ENCODE peak calls at places on chromosomes 6 and 20, in ten cellular contexts. U, I, X, Y, Z, J, H, C, K and N are unnamed samples.

GRCh38 chr6:168607272-168608112 is 166.5 kb downstream of the SMOC2 start:
- DNase-seq in C (peak; percentile 74), K (no peak), X (no peak), Y (no peak), U (no peak), H (peak; percentile 50), J (no peak), I (no peak), Z (no peak), N (peak; percentile 76)

GRCh38 chr20:45306431-45306982 is at the start of gene RBPJL:
- DNase-seq in X (peak; percentile 94), U (no peak), I (peak; percentile 33), Z (peak; percentile 18), Y (no peak), K (peak; percentile 64), J (no peak), C (no peak), H (no peak), N (no peak)

GRCh38 chr6:39594304-39594703 is 130.9 kb downstream of the KIF6 start:
- DNase-seq in H (no peak), C (no peak), K (no peak), Z (no peak), U (no peak), J (no peak), Y (no peak), X (no peak), I (no peak), N (no peak)

GRCh38 chr6:28673800-28674671 is 148.4 kb downstream of the GPX5 start:
- DNase-seq in J (no peak), H (peak; percentile 48), I (peak; percentile 30), C (peak; percentile 50), X (peak; percentile 14), U (peak; percentile 72), Z (no peak), Y (no peak), K (no peak), N (no peak)

GRCh38 chr6:29792123-29793035 is 35.2 kb upstream of the HLA-G start:
- DNase-seq in C (no peak), J (peak; percentile 82), Z (peak; percentile 64), Y (no peak), I (peak; percentile 68), X (peak; percentile 70), K (peak; percentile 77), U (peak; percentile 6), H (no peak), N (no peak)

GRCh38 chr6:80457044-80457933 is 350.8 kb downstream of the BCKDHB start:
- DNase-seq in Z (no peak), C (no peak), H (no peak), X (peak; percentile 82), I (no peak), Y (no peak), K (peak; percentile 88), U (peak; percentile 99), J (peak; percentile 64), N (no peak)

GRCh38 chr6:3376888-3377535 is 79.8 kb downstream of the SLC22A23 start:
- DNase-seq in K (no peak), Y (no peak), U (no peak), X (no peak), H (no peak), J (no peak), Z (no peak), C (no peak), I (no peak), N (no peak)

GRCh38 chr6:41536884-41537347 is 9.3 kb upstream of the FOXP4 start:
- DNase-seq in C (peak; percentile 80), K (no peak), Y (no peak), J (no peak), U (no peak), I (no peak), Z (no peak), H (peak; percentile 80), X (peak; percentile 94), N (peak; percentile 94)

GRCh38 chr20:12984863-12985262 is 23.9 kb upstream of the SPTLC3 start:
- DNase-seq in U (no peak), J (no peak), Z (no peak), X (no peak), K (no peak), H (no peak), I (no peak), C (no peak), Y (no peak), N (no peak)

GRCh38 chr6:165059032-165059431 is 250.4 kb downstream of the C6orf118 start:
- DNase-seq in U (no peak), J (no peak), Z (no peak), H (no peak), C (no peak), Y (no peak), X (no peak), K (no peak), I (no peak), N (no peak)

GRCh38 chr6:45946887-45947286 is 68.8 kb downstream of the CLIC5 start:
- DNase-seq in J (no peak), K (no peak), I (no peak), C (no peak), Y (no peak), U (peak; percentile 51), H (no peak), X (no peak), Z (no peak), N (no peak)

GRCh38 chr6:39508513-39508912 is 186.0 kb upstream of the KCNK16 start:
- DNase-seq in U (no peak), H (no peak), K (no peak), Y (no peak), J (no peak), I (no peak), X (no peak), C (peak; percentile 24), Z (no peak), N (peak; percentile 64)